ENCODE peak calls at places on chromosomes 3 and 15, in ten cellular contexts. D is pulmonary artery endothelial cell; J is LoVo; C is activated CD4-positive, alpha-beta memory T cell treated with anti-CD3 and anti-CD28 coated beads for 36 hours; X is skeletal muscle cell; S is RWPE1; I is progenitor cell of endocrine pancreas; B is upper lobe of right lung; U is foreskin fibroblast; V is left lobe of liver. T is an unnamed sample.
A peak's percentile ranks its signal among the peaks of the same experiment; 100 is the strongest.

GRCh38 chr3:121566773-121567172 is 976 bp upstream of the ARGFX start:
- DNase-seq in X (no peak), J (no peak), V (no peak), C (no peak), B (no peak), I (no peak), U (no peak), S (no peak), D (no peak), T (no peak)

GRCh38 chr15:30984542-30984941 is 6.9 kb downstream of the MTMR10 start:
- DNase-seq in C (no peak), X (no peak), D (no peak), U (no peak), S (no peak), J (no peak), I (no peak), V (no peak), B (no peak), T (no peak)

GRCh38 chr3:137332296-137332695 is 374.5 kb downstream of the IL20RB start:
- DNase-seq in S (no peak), B (no peak), U (no peak), D (no peak), I (no peak), J (no peak), V (no peak), C (no peak), X (no peak), T (no peak)

GRCh38 chr15:43483306-43484128 is 9.4 kb downstream of the TP53BP1 start:
- DNase-seq in C (no peak), D (no peak), S (no peak), U (no peak), X (no peak), B (no peak), I (no peak), V (no peak), J (no peak), T (no peak)

GRCh38 chr3:42308651-42309050 is 42.7 kb upstream of the CCK start:
- DNase-seq in U (no peak), C (no peak), S (no peak), V (no peak), B (no peak), I (no peak), X (no peak), D (no peak), J (no peak), T (no peak)

GRCh38 chr3:72445827-72446405 is 402.3 kb downstream of the SHQ1 start:
- DNase-seq in J (no peak), B (no peak), I (no peak), S (no peak), V (no peak), X (no peak), C (no peak), U (no peak), D (no peak), T (no peak)

GRCh38 chr15:89071471-89071870 is 16.8 kb upstream of the ABHD2 start:
- DNase-seq in J (peak; percentile 48), C (no peak), S (no peak), V (no peak), B (no peak), I (no peak), D (no peak), X (no peak), U (no peak), T (no peak)

GRCh38 chr3:99523446-99523845 is 114.9 kb upstream of the COL8A1 start:
- DNase-seq in X (no peak), I (no peak), U (no peak), B (no peak), C (no peak), D (no peak), V (no peak), J (no peak), S (no peak), T (no peak)

GRCh38 chr15:77986891-77987764 is 90.4 kb downstream of the TBC1D2B start:
- DNase-seq in B (peak; percentile 67), S (no peak), X (no peak), I (no peak), U (no peak), C (no peak), D (no peak), J (no peak), V (no peak), T (no peak)

GRCh38 chr15:43133429-43134156 is at the start of gene TMEM62:
- DNase-seq in C (peak; percentile 83), I (peak; percentile 69), S (peak; percentile 74), U (peak; percentile 36), B (peak; percentile 95), X (no peak), D (no peak), V (peak; percentile 92), J (peak; percentile 81), T (peak; percentile 95)

GRCh38 chr3:150319900-150320299 is 88.2 kb upstream of the TSC22D2 start:
- DNase-seq in B (no peak), V (no peak), X (peak; percentile 94), D (no peak), C (no peak), J (peak; percentile 90), I (no peak), S (peak; percentile 92), U (peak; percentile 95), T (no peak)

GRCh38 chr3:118102737-118103136 is 931.9 kb downstream of the IGSF11 start:
- DNase-seq in X (no peak), J (no peak), U (no peak), S (peak; percentile 17), D (no peak), C (no peak), I (no peak), V (no peak), B (no peak), T (no peak)

GRCh38 chr15:39586387-39587171 is 5.7 kb downstream of the THBS1 start:
- DNase-seq in J (no peak), D (peak; percentile 43), S (no peak), I (no peak), V (no peak), B (no peak), C (no peak), U (peak; percentile 86), X (peak; percentile 67), T (no peak)

GRCh38 chr15:89199734-89200133 is 21.6 kb downstream of the RLBP1 start:
- DNase-seq in J (no peak), U (no peak), C (no peak), B (no peak), S (no peak), V (no peak), X (no peak), D (no peak), I (no peak), T (no peak)

GRCh38 chr3:148600902-148601765 is 96.6 kb upstream of the AGTR1 start:
- DNase-seq in V (peak; percentile 66), B (no peak), J (peak; percentile 91), C (no peak), X (no peak), U (no peak), S (peak; percentile 8), I (no peak), D (no peak), T (no peak)